ENCODE peak calls at places on chromosome 5, in six cellular contexts. One of them, this sample, is unnamed.

GRCh38 chr5:103408408-103408807 is 149.8 kb downstream of the MACIR start:
- DNase-seq in HCT116: no peak
- DNase-seq in HepG2: no peak
- DNase-seq in H1: no peak
- DNase-seq in NT2/D1: no peak
- DNase-seq in GM12878: no peak
- DNase-seq in this sample: no peak

GRCh38 chr5:119411935-119412623 is 40.2 kb upstream of the HSD17B4 start:
- DNase-seq in HCT116: peak
- DNase-seq in HepG2: peak
- DNase-seq in H1: peak
- DNase-seq in NT2/D1: peak
- DNase-seq in GM12878: peak
- DNase-seq in this sample: peak

GRCh38 chr5:172173771-172174170 is 14.3 kb downstream of the STK10 start:
- DNase-seq in HCT116: no peak
- DNase-seq in HepG2: no peak
- DNase-seq in H1: no peak
- DNase-seq in NT2/D1: no peak
- DNase-seq in GM12878: no peak
- DNase-seq in this sample: no peak

GRCh38 chr5:52773342-52773741 is 14.4 kb upstream of the ITGA1 start:
- DNase-seq in HCT116: no peak
- DNase-seq in HepG2: no peak
- DNase-seq in H1: no peak
- DNase-seq in NT2/D1: no peak
- DNase-seq in GM12878: no peak
- DNase-seq in this sample: no peak

GRCh38 chr5:142472306-142472951 is 147.6 kb upstream of the SPRY4 start:
- DNase-seq in HCT116: peak
- DNase-seq in HepG2: peak
- DNase-seq in H1: no peak
- DNase-seq in NT2/D1: no peak
- DNase-seq in GM12878: no peak
- DNase-seq in this sample: peak

GRCh38 chr5:133404724-133405123 is 207.6 kb downstream of the FSTL4 start:
- DNase-seq in HCT116: no peak
- DNase-seq in HepG2: no peak
- DNase-seq in H1: peak
- DNase-seq in NT2/D1: no peak
- DNase-seq in GM12878: no peak
- DNase-seq in this sample: no peak

GRCh38 chr5:123089971-123090640 is 1.1 kb downstream of the PRDM6 start:
- DNase-seq in HCT116: no peak
- DNase-seq in HepG2: no peak
- DNase-seq in H1: peak
- DNase-seq in NT2/D1: no peak
- DNase-seq in GM12878: no peak
- DNase-seq in this sample: no peak

GRCh38 chr5:30156156-30156555 is 1037.3 kb upstream of the CDH6 start:
- DNase-seq in HCT116: no peak
- DNase-seq in HepG2: no peak
- DNase-seq in H1: no peak
- DNase-seq in NT2/D1: no peak
- DNase-seq in GM12878: no peak
- DNase-seq in this sample: no peak

GRCh38 chr5:103036601-103037000 is 83.3 kb downstream of the GIN1 start:
- DNase-seq in HCT116: no peak
- DNase-seq in HepG2: no peak
- DNase-seq in H1: no peak
- DNase-seq in NT2/D1: no peak
- DNase-seq in GM12878: no peak
- DNase-seq in this sample: no peak

GRCh38 chr5:92332039-92332438 is 948.9 kb upstream of the ARRDC3 start:
- DNase-seq in HCT116: no peak
- DNase-seq in HepG2: no peak
- DNase-seq in H1: no peak
- DNase-seq in NT2/D1: no peak
- DNase-seq in GM12878: no peak
- DNase-seq in this sample: no peak

GRCh38 chr5:149063017-149063687 is at the start of gene SH3TC2:
- DNase-seq in HCT116: peak
- DNase-seq in HepG2: peak
- DNase-seq in H1: peak
- DNase-seq in NT2/D1: peak
- DNase-seq in GM12878: no peak
- DNase-seq in this sample: peak

GRCh38 chr5:111079846-111080245 is 8.3 kb downstream of the TSLP start:
- DNase-seq in HCT116: no peak
- DNase-seq in HepG2: no peak
- DNase-seq in H1: no peak
- DNase-seq in NT2/D1: no peak
- DNase-seq in GM12878: no peak
- DNase-seq in this sample: no peak

DNA sequence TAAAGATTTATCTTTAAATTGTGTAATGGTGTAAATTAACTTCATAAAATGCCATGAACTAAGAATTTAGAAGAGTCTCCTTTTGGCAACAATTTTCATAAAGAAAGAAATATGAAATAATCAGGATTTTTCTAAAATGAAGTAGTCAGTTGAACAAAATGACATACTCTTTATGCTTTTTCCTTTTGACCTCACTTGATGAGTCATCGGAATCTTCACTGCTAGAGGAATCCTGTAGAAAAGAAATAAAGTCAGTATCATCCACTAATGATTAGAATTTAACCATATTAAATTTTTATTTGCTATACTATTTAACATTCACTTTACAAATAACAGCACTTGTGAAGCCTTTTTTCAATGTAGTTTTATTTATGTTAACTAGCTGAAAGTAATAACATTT is 26.1 kb downstream of the CHD1 start:
- DNase-seq in HCT116: no peak
- DNase-seq in HepG2: no peak
- DNase-seq in H1: no peak
- DNase-seq in NT2/D1: no peak
- DNase-seq in GM12878: no peak
- DNase-seq in this sample: no peak
- TF ChIP-seq ZNF274 in HCT116: no peak
- TF ChIP-seq ZNF274 in HepG2: no peak
- TF ChIP-seq ZNF274 in H1: no peak
- TF ChIP-seq ZNF274 in NT2/D1: no peak
- TF ChIP-seq ZNF274 in GM12878: no peak
- TF ChIP-seq ZNF274 in this sample: no peak

DNA sequence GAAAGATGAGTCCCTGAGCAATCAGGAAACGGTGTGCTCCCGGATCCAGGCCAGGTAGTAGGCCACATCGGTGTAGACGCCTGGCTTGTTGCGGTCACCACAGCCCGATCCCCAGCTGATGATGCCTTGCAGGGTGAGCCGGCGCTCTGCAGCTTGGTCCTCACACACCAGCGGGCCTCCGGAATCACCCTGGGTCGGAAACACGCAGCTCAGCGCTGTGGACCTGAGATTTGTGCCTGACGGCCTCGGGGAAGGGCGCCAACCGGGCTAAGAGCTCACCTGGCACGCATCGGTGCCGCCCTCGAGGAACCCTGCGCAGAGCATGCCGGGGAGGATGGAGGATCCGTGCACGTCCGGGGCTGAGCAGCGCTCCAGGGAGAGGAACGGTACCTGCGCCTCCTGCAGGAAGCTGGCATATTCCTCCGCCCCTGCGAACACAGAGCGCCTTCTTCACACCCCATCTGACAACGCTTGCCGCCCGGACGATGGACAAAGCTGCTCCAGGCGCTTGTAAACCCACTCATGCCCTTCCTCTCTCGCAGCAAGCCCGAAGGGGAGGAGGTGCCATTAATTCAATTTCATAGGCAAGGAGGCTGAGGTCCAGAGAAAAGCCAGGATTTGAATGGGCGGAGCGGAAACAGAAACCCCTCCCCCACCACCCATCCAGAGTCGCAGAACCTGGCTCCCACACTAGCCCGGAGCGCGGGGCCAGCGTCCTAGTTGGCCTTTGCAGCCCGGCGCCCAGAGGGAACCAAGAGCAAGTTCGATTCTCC is 2.0 kb upstream of the PFN3 start:
- DNase-seq in HCT116: peak
- DNase-seq in HepG2: no peak
- DNase-seq in H1: peak
- DNase-seq in NT2/D1: peak
- DNase-seq in GM12878: no peak
- DNase-seq in this sample: no peak
- TF ChIP-seq ZNF274 in HCT116: no peak
- TF ChIP-seq ZNF274 in HepG2: no peak
- TF ChIP-seq ZNF274 in H1: no peak
- TF ChIP-seq ZNF274 in NT2/D1: no peak
- TF ChIP-seq ZNF274 in GM12878: no peak
- TF ChIP-seq ZNF274 in this sample: no peak

DNA sequence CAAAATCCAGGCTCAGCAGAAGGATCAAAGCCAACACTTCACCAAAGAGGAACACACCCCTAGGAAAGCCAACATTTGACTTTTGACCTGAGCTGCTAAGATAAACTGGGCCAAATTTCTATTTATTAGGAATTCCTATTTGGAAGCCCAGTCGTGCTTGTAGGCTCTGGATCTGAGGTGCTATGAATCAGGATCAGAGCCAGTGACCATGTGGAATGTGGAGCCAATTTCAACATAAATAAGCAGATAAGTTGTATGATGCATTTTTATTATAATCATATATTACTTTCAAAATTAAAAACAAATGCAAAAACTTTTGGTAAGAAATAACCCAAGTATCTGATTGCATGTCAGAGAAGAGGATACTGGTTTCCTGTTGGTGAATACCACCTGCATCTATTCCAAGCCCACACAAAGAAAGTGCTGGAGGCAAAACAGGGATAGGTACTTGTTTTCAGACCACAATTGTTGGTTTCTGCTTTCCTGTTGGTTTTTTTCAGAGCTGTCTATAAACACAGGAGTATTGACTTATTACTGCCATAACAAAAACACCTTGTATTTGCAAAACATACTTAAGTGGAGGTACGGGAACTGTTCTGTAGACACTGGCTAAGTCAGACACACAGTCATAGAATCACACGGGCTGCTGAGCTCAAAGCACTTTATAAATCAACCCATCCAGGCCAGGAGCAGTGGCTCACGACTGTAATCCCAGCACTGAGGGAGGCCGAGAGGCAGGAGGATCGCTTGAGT is 52.8 kb downstream of the ARL15 start:
- DNase-seq in HCT116: no peak
- DNase-seq in HepG2: no peak
- DNase-seq in H1: no peak
- DNase-seq in NT2/D1: no peak
- DNase-seq in GM12878: no peak
- DNase-seq in this sample: no peak
- TF ChIP-seq ZNF274 in HCT116: no peak
- TF ChIP-seq ZNF274 in HepG2: no peak
- TF ChIP-seq ZNF274 in H1: no peak
- TF ChIP-seq ZNF274 in NT2/D1: no peak
- TF ChIP-seq ZNF274 in GM12878: no peak
- TF ChIP-seq ZNF274 in this sample: no peak

GRCh38 chr5:177491429-177491945 is 5.9 kb downstream of the PDLIM7 start:
- DNase-seq in HCT116: no peak
- DNase-seq in HepG2: peak
- DNase-seq in H1: peak
- DNase-seq in NT2/D1: peak
- DNase-seq in GM12878: no peak
- DNase-seq in this sample: peak
- TF ChIP-seq ZNF274 in HCT116: no peak
- TF ChIP-seq ZNF274 in HepG2: no peak
- TF ChIP-seq ZNF274 in H1: no peak
- TF ChIP-seq ZNF274 in NT2/D1: no peak
- TF ChIP-seq ZNF274 in GM12878: no peak
- TF ChIP-seq ZNF274 in this sample: no peak